ENCODE peak calls at places on chromosomes 16 and 17, in nine cellular contexts. K, P, S, M, A, W, U, L and X are unnamed samples.

GRCh38 chr16:69827527-69827926 is 65.4 kb downstream of the WWP2 start:
- DNase-seq in K (no peak), P (no peak), S (no peak), M (no peak), A (no peak), W (no peak), U (no peak), L (no peak), X (no peak)

GRCh38 chr17:61331178-61331577 is 68.5 kb upstream of the TBX2 start:
- DNase-seq in K (no peak), P (no peak), S (no peak), M (no peak), A (no peak), W (no peak), U (no peak), L (no peak), X (no peak)

GRCh38 chr16:6297666-6298435 is 1034.8 kb upstream of the RBFOX1 start:
- DNase-seq in K (no peak), P (no peak), S (no peak), M (no peak), A (no peak), W (no peak), U (no peak), L (no peak), X (no peak)

GRCh38 chr17:17778308-17779014 is 58.3 kb downstream of the SREBF1 start:
- DNase-seq in K (no peak), P (no peak), S (peak), M (peak), A (peak), W (peak), U (peak), L (no peak), X (no peak)

GRCh38 chr17:39753514-39754160 is 15.9 kb downstream of the GRB7 start:
- DNase-seq in K (no peak), P (no peak), S (no peak), M (peak), A (peak), W (no peak), U (no peak), L (no peak), X (no peak)

GRCh38 chr17:81651692-81652091 is 4.7 kb downstream of the PDE6G start:
- DNase-seq in K (no peak), P (peak), S (no peak), M (no peak), A (no peak), W (peak), U (peak), L (peak), X (peak)

GRCh38 chr17:57207396-57207795 is 48.9 kb upstream of the MSI2 start:
- DNase-seq in K (no peak), P (no peak), S (no peak), M (no peak), A (no peak), W (no peak), U (no peak), L (no peak), X (no peak)

GRCh38 chr17:77119668-77120301 is 21.0 kb upstream of the SEC14L1 start:
- DNase-seq in K (no peak), P (no peak), S (no peak), M (no peak), A (no peak), W (no peak), U (no peak), L (no peak), X (no peak)

GRCh38 chr17:78273813-78274212 is 42.4 kb downstream of the TMEM235 start:
- DNase-seq in K (no peak), P (no peak), S (no peak), M (no peak), A (no peak), W (no peak), U (no peak), L (no peak), X (no peak)

GRCh38 chr16:3092501-3092991 is 6.5 kb downstream of the ZSCAN10 start:
- DNase-seq in K (no peak), P (no peak), S (no peak), M (no peak), A (peak), W (no peak), U (no peak), L (no peak), X (no peak)

GRCh38 chr16:63602206-63602927 is 1519.5 kb downstream of the CDH11 start:
- DNase-seq in K (no peak), P (no peak), S (no peak), M (no peak), A (no peak), W (no peak), U (no peak), L (no peak), X (no peak)

GRCh38 chr17:77875051-77875780 is 83.3 kb upstream of the TNRC6C start:
- DNase-seq in K (no peak), P (no peak), S (no peak), M (no peak), A (peak), W (peak), U (peak), L (peak), X (peak)

GRCh38 chr16:8963010-8963824 is 489 bp downstream of the USP7 start:
- DNase-seq in K (no peak), P (peak), S (no peak), M (no peak), A (no peak), W (no peak), U (no peak), L (no peak), X (no peak)

GRCh38 chr17:37662358-37662757 is 19.1 kb upstream of the DDX52 start:
- DNase-seq in K (no peak), P (no peak), S (no peak), M (no peak), A (no peak), W (no peak), U (no peak), L (no peak), X (no peak)

GRCh38 chr17:70017112-70017511 is 57.9 kb upstream of the KCNJ16 start:
- DNase-seq in K (no peak), P (no peak), S (no peak), M (no peak), A (no peak), W (no peak), U (no peak), L (no peak), X (no peak)